ENCODE peak calls at places on chromosomes 4 and X, in nine cellular contexts. X, N, T, G, H, Z, Q, S and C are unnamed samples.

GRCh38 chr4:182862166-182862875 is 54.9 kb downstream of the DCTD start:
- DNase-seq in X (peak), N (no peak), T (no peak), G (no peak), H (no peak), Z (no peak), Q (no peak), S (no peak), C (no peak)

GRCh38 chr4:70954032-70954431 is 39.4 kb upstream of the DCK start:
- DNase-seq in X (no peak), N (no peak), T (no peak), G (no peak), H (no peak), Z (no peak), Q (no peak), S (no peak), C (no peak)

GRCh38 chrX:145002776-145003175 is 244.5 kb upstream of the SPANXN1 start:
- DNase-seq in X (no peak), N (no peak), T (no peak), G (no peak), H (no peak), Z (no peak), Q (no peak), S (no peak), C (peak)

GRCh38 chr4:166527500-166527899 is 654.5 kb downstream of the TLL1 start:
- DNase-seq in X (peak), N (no peak), T (no peak), G (no peak), H (no peak), Z (peak), Q (no peak), S (no peak), C (no peak)

GRCh38 chr4:2417196-2417764 is 1.2 kb downstream of the ZFYVE28 start:
- DNase-seq in X (no peak), N (no peak), T (no peak), G (no peak), H (peak), Z (no peak), Q (no peak), S (peak), C (no peak)

GRCh38 chr4:39932776-39933402 is 44.8 kb downstream of the PDS5A start:
- DNase-seq in X (no peak), N (no peak), T (no peak), G (no peak), H (no peak), Z (no peak), Q (no peak), S (no peak), C (no peak)

GRCh38 chrX:12352922-12353321 is 214.6 kb downstream of the FRMPD4 start:
- DNase-seq in X (peak), N (no peak), T (no peak), G (no peak), H (no peak), Z (no peak), Q (no peak), S (no peak), C (no peak)

GRCh38 chr4:3112979-3113469 is 38.5 kb downstream of the HTT start:
- DNase-seq in X (no peak), N (no peak), T (no peak), G (no peak), H (no peak), Z (no peak), Q (no peak), S (no peak), C (peak)

GRCh38 chrX:79138658-79139241 is 5.7 kb upstream of the GPR174 start:
- DNase-seq in X (no peak), N (no peak), T (no peak), G (no peak), H (no peak), Z (no peak), Q (no peak), S (no peak), C (no peak)

GRCh38 chrX:68416592-68416991 is 16.7 kb downstream of the OPHN1 start:
- DNase-seq in X (no peak), N (no peak), T (no peak), G (no peak), H (no peak), Z (no peak), Q (no peak), S (no peak), C (peak)

GRCh38 chr4:114250439-114250891 is 271.0 kb upstream of the ARSJ start:
- DNase-seq in X (no peak), N (no peak), T (no peak), G (no peak), H (no peak), Z (no peak), Q (no peak), S (no peak), C (no peak)

GRCh38 chrX:154431321-154431720 is 2.8 kb downstream of the ATP6AP1 start:
- DNase-seq in X (no peak), N (no peak), T (no peak), G (no peak), H (no peak), Z (no peak), Q (no peak), S (no peak), C (no peak)

GRCh38 chr4:153248641-153249198 is 44.5 kb downstream of the TRIM2 start:
- DNase-seq in X (no peak), N (no peak), T (no peak), G (no peak), H (no peak), Z (no peak), Q (no peak), S (peak), C (no peak)

GRCh38 chrX:153611298-153612095 is 12.6 kb upstream of the CCNQ start:
- DNase-seq in X (no peak), N (no peak), T (no peak), G (no peak), H (no peak), Z (no peak), Q (no peak), S (no peak), C (no peak)

GRCh38 chrX:150569155-150569477 is 695 bp downstream of the MTM1 start:
- DNase-seq in X (no peak), N (no peak), T (peak), G (no peak), H (peak), Z (no peak), Q (no peak), S (no peak), C (no peak)

GRCh38 chr4:99998062-99998880 is 48.2 kb upstream of the H2AZ1 start:
- DNase-seq in X (no peak), N (no peak), T (peak), G (no peak), H (no peak), Z (peak), Q (no peak), S (no peak), C (peak)

GRCh38 chr4:131339137-131339536 is 1810.0 kb upstream of the PCDH10 start:
- DNase-seq in X (no peak), N (no peak), T (no peak), G (no peak), H (no peak), Z (no peak), Q (no peak), S (no peak), C (no peak)

GRCh38 chr4:20565075-20565721 is 135.1 kb upstream of the PACRGL start:
- DNase-seq in X (no peak), N (no peak), T (no peak), G (no peak), H (no peak), Z (no peak), Q (no peak), S (no peak), C (no peak)